ENCODE peak calls at places on chromosome 1, in seven cellular contexts. J is OCI-LY7, U is MM.1S, G is hepatocyte, E is GM23248, D is SK-N-SH, H is PC-3. V is an unnamed sample.

GRCh38 chr1:100924212-100924611 is 28.3 kb downstream of the SLC30A7 start:
- DNase-seq in J (no peak), U (no peak), G (no peak), E (peak; percentile 23), D (no peak), H (peak; percentile 37), V (no peak)

GRCh38 chr1:111690306-111690617 is 48.9 kb downstream of the INKA2 start:
- DNase-seq in J (no peak), U (no peak), G (peak; percentile 72), E (peak; percentile 89), D (peak; percentile 15), H (peak; percentile 43), V (no peak)

GRCh38 chr1:244782056-244782455 is 53.4 kb upstream of the COX20 start:
- DNase-seq in J (no peak), U (no peak), G (no peak), E (peak; percentile 37), D (no peak), H (no peak), V (no peak)

GRCh38 chr1:58782308-58783089 is 1.3 kb downstream of the JUN start:
- DNase-seq in J (peak; percentile 57), U (peak; percentile 55), G (peak; percentile 47), E (peak; percentile 59), D (peak; percentile 77), H (peak; percentile 45), V (peak; percentile 75)

GRCh38 chr1:206700445-206701036 is 15.8 kb downstream of the MAPKAPK2 start:
- DNase-seq in J (no peak), U (no peak), G (no peak), E (peak; percentile 64), D (no peak), H (no peak), V (no peak)

GRCh38 chr1:68015369-68015768 is 35.1 kb downstream of the DIRAS3 start:
- DNase-seq in J (no peak), U (no peak), G (no peak), E (peak; percentile 34), D (no peak), H (no peak), V (no peak)

GRCh38 chr1:100868364-100868995 is 26.2 kb downstream of the EXTL2 start:
- DNase-seq in J (peak; percentile 44), U (peak; percentile 26), G (peak; percentile 40), E (peak; percentile 65), D (peak; percentile 6), H (peak; percentile 70), V (peak; percentile 39)

GRCh38 chr1:209774592-209774991 is 9.8 kb downstream of the C1orf74 start:
- DNase-seq in J (peak; percentile 44), U (no peak), G (no peak), E (no peak), D (no peak), H (no peak), V (no peak)

GRCh38 chr1:247145279-247145678 is 26.5 kb downstream of the ZNF124 start:
- DNase-seq in J (no peak), U (no peak), G (no peak), E (no peak), D (no peak), H (no peak), V (no peak)
- H3K9me3 ChIP-seq in J (peaks cover 47% of the 10 kb centered on the region), U (no peaks in the 10 kb centered on the region), G (peaks cover 34% of the 10 kb centered on the region), E (peaks cover under 1% of the 10 kb centered on the region), D (no peaks in the 10 kb centered on the region), H (peaks cover 30% of the 10 kb centered on the region), V (no peaks in the 10 kb centered on the region)

GRCh38 chr1:39151267-39151666 is 53.2 kb upstream of the MACF1 start:
- DNase-seq in J (no peak), U (peak; percentile 55), G (no peak), E (no peak), D (no peak), H (no peak), V (no peak)
- H3K4me1 ChIP-seq in J (no peaks in the 10 kb centered on the region), U (peaks cover 24% of the 10 kb centered on the region), G (peaks cover 13% of the 10 kb centered on the region), E (peaks cover 22% of the 10 kb centered on the region), D (peaks cover 7% of the 10 kb centered on the region), H (peaks cover 30% of the 10 kb centered on the region), V (peaks cover 75% of the 10 kb centered on the region)

GRCh38 chr1:90135306-90135705 is 140.4 kb downstream of the ZNF326 start:
- DNase-seq in J (no peak), U (no peak), G (no peak), E (no peak), D (no peak), H (no peak), V (no peak)

GRCh38 chr1:90127288-90127953 is 132.5 kb downstream of the ZNF326 start:
- DNase-seq in J (no peak), U (no peak), G (no peak), E (no peak), D (no peak), H (no peak), V (no peak)

GRCh38 chr1:90133133-90133532 is 138.2 kb downstream of the ZNF326 start:
- DNase-seq in J (peak; percentile 33), U (peak; percentile 70), G (peak; percentile 63), E (peak; percentile 16), D (peak; percentile 24), H (peak; percentile 62), V (peak; percentile 80)

GRCh38 chr1:90126834-90127233 is 131.9 kb downstream of the ZNF326 start:
- DNase-seq in J (no peak), U (no peak), G (no peak), E (no peak), D (no peak), H (no peak), V (no peak)

GRCh38 chr1:90132306-90132705 is 137.4 kb downstream of the ZNF326 start:
- DNase-seq in J (no peak), U (no peak), G (no peak), E (no peak), D (no peak), H (no peak), V (no peak)
- TF ChIP-seq EZH2phosphoT487 in J (no peak), U (no peak), G (no peak), E (no peak), D (no peak), H (no peak), V (no peak)

GRCh38 chr1:2971146-2971501 is 50.1 kb upstream of the ACTRT2 start:
- DNase-seq in J (no peak), U (no peak), G (no peak), E (no peak), D (no peak), H (no peak), V (no peak)

GRCh38 chr1:2972011-2972878 is 49.0 kb upstream of the ACTRT2 start:
- DNase-seq in J (no peak), U (no peak), G (no peak), E (no peak), D (no peak), H (no peak), V (no peak)

GRCh38 chr1:2970311-2971145 is 50.7 kb upstream of the ACTRT2 start:
- DNase-seq in J (no peak), U (no peak), G (no peak), E (no peak), D (no peak), H (no peak), V (no peak)

GRCh38 chr1:2972879-2973575 is 48.2 kb upstream of the ACTRT2 start:
- DNase-seq in J (no peak), U (no peak), G (no peak), E (no peak), D (no peak), H (no peak), V (no peak)

DNA sequence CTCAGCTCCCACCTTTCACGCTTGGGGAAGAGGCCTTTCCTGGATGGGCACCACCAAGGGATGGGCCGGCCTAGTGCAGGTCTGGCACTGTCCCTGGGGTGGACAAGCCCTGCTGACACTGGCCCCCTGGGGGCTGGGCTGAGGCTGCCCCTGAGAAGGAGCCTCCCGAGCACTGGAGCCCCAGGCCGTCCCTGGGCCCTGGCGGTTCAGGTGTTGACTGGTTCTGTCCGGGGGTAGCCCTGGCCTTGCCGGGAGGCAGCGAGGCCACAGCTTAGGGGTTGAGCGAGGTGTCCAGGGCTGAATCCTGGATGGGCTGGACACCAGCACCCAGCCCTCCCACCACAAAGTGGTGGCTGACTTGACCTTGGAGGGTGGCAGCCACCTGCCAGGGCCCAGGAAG is 49.7 kb upstream of the ACTRT2 start:
- DNase-seq in J (no peak), U (no peak), G (no peak), E (no peak), D (no peak), H (no peak), V (no peak)
- H3K9me3 ChIP-seq in J (no peaks in the 10 kb centered on the region), U (no peaks in the 10 kb centered on the region), G (no peaks in the 10 kb centered on the region), E (no peaks in the 10 kb centered on the region), D (no peaks in the 10 kb centered on the region), H (no peaks in the 10 kb centered on the region), V (no peaks in the 10 kb centered on the region)